ENCODE peak calls at places on chromosomes 1 and 21, in five cellular contexts. H is lung; Q is PC-3; V is CD8-positive, alpha-beta T cell; E is OCI-LY7. Y is an unnamed sample.

GRCh38 chr1:182196897-182197546 is 135.5 kb upstream of the ZNF648 start:
- DNase-seq in H (no peak), Q (no peak), V (no peak), E (no peak), Y (no peak)

GRCh38 chr1:174324493-174324892 is 123.3 kb upstream of the GPR52 start:
- DNase-seq in H (no peak), Q (no peak), V (no peak), E (no peak), Y (no peak)

GRCh38 chr21:28089599-28090421 is 902.9 kb downstream of the LTN1 start:
- DNase-seq in H (no peak), Q (peak), V (no peak), E (no peak), Y (no peak)

GRCh38 chr1:29258974-29259801 is 22.9 kb downstream of the PTPRU start:
- DNase-seq in H (no peak), Q (no peak), V (no peak), E (no peak), Y (no peak)

GRCh38 chr1:53919675-53920066 is 25.7 kb downstream of the DIO1 start:
- DNase-seq in H (no peak), Q (no peak), V (no peak), E (no peak), Y (peak)

GRCh38 chr1:166902279-166902678 is 26.2 kb upstream of the TADA1 start:
- DNase-seq in H (no peak), Q (peak), V (no peak), E (no peak), Y (peak)

GRCh38 chr21:42319368-42319767 is 4.2 kb upstream of the TFF3 start:
- DNase-seq in H (no peak), Q (no peak), V (no peak), E (peak), Y (no peak)

GRCh38 chr1:231861541-231862481 is 235.2 kb downstream of the DISC1 start:
- DNase-seq in H (no peak), Q (no peak), V (no peak), E (no peak), Y (peak)

GRCh38 chr21:42343963-42344510 is 6.8 kb downstream of the TFF2 start:
- DNase-seq in H (no peak), Q (no peak), V (no peak), E (no peak), Y (no peak)

GRCh38 chr1:2497891-2498290 is 21.8 kb downstream of the PLCH2 start:
- DNase-seq in H (no peak), Q (no peak), V (no peak), E (peak), Y (no peak)

GRCh38 chr1:32816676-32817158 is 441 bp downstream of the YARS1 start:
- DNase-seq in H (no peak), Q (peak), V (no peak), E (no peak), Y (peak)

GRCh38 chr1:243735457-243735856 is 114.6 kb downstream of the AKT3 start:
- DNase-seq in H (no peak), Q (no peak), V (no peak), E (no peak), Y (no peak)

GRCh38 chr1:46246548-46247432 is 773 bp upstream of the RAD54L start:
- DNase-seq in H (no peak), Q (peak), V (no peak), E (peak), Y (peak)

GRCh38 chr1:218430346-218430745 is 85.2 kb downstream of the TGFB2 start:
- DNase-seq in H (no peak), Q (no peak), V (no peak), E (no peak), Y (no peak)

GRCh38 chr21:35198004-35198403 is 148.9 kb upstream of the RUNX1 start:
- DNase-seq in H (no peak), Q (peak), V (no peak), E (no peak), Y (peak)

GRCh38 chr1:114093624-114094302 is 59.9 kb downstream of the SYT6 start:
- DNase-seq in H (no peak), Q (peak), V (no peak), E (peak), Y (peak)

GRCh38 chr1:175268720-175269119 is 76.1 kb upstream of the KIAA0040 start:
- DNase-seq in H (no peak), Q (peak), V (no peak), E (no peak), Y (no peak)

GRCh38 chr1:154014154-154014910 is 23.8 kb downstream of the RPS27 start:
- DNase-seq in H (no peak), Q (peak), V (no peak), E (no peak), Y (peak)

GRCh38 chr1:182173791-182174190 is 112.3 kb upstream of the ZNF648 start:
- DNase-seq in H (no peak), Q (no peak), V (no peak), E (no peak), Y (no peak)

GRCh38 chr1:72579629-72580028 is 297.3 kb upstream of the NEGR1 start:
- DNase-seq in H (no peak), Q (no peak), V (no peak), E (no peak), Y (no peak)

GRCh38 chr1:46480959-46481646 is 8.5 kb upstream of the DMBX1 start:
- DNase-seq in H (no peak), Q (peak), V (no peak), E (no peak), Y (no peak)

GRCh38 chr1:62436039-62436465 is 797 bp upstream of the USP1 start:
- DNase-seq in H (no peak), Q (no peak), V (peak), E (no peak), Y (no peak)

GRCh38 chr1:30721311-30722174 is 1.8 kb downstream of the MATN1 start:
- DNase-seq in H (no peak), Q (no peak), V (no peak), E (peak), Y (no peak)
- TF ChIP-seq CTCF in H (no peak), Q (no peak), V (no peak), E (peak), Y (peak)

DNA sequence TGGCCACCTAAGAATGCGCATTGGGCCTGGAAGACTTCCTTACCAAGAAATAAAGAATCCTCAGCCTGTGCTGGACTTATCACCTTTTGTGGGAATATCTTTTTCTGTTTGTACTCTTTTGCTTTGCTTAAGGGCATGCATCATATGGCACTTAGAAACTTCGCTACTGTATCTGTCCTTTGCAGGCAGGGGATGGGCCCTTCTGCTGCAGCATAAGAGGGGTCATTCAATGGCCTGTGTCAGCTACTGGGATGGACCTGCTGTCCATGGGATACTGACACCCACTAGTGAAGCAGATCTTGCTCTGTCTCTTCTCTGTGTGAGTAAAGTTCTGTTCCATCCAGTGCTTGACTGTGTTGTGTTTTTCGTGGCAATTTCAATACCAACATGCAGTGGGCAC is 239.0 kb upstream of the JUN start:
- DNase-seq in H (no peak), Q (no peak), V (no peak), E (no peak), Y (no peak)
- H3K27ac ChIP-seq in H (no peak), Q (no peak), V (no peak), E (no peak), Y (no peak)

GRCh38 chr1:8111560-8111959 is 85.5 kb upstream of the ERRFI1 start:
- DNase-seq in H (no peak), Q (peak), V (no peak), E (no peak), Y (no peak)

GRCh38 chr1:8112611-8113256 is 86.6 kb upstream of the ERRFI1 start:
- DNase-seq in H (no peak), Q (no peak), V (no peak), E (no peak), Y (no peak)

GRCh38 chr1:8115031-8115768 is 89.1 kb upstream of the ERRFI1 start:
- DNase-seq in H (no peak), Q (no peak), V (no peak), E (no peak), Y (no peak)

GRCh38 chr1:8115769-8116167 is 89.7 kb upstream of the ERRFI1 start:
- DNase-seq in H (no peak), Q (no peak), V (no peak), E (no peak), Y (no peak)

DNA sequence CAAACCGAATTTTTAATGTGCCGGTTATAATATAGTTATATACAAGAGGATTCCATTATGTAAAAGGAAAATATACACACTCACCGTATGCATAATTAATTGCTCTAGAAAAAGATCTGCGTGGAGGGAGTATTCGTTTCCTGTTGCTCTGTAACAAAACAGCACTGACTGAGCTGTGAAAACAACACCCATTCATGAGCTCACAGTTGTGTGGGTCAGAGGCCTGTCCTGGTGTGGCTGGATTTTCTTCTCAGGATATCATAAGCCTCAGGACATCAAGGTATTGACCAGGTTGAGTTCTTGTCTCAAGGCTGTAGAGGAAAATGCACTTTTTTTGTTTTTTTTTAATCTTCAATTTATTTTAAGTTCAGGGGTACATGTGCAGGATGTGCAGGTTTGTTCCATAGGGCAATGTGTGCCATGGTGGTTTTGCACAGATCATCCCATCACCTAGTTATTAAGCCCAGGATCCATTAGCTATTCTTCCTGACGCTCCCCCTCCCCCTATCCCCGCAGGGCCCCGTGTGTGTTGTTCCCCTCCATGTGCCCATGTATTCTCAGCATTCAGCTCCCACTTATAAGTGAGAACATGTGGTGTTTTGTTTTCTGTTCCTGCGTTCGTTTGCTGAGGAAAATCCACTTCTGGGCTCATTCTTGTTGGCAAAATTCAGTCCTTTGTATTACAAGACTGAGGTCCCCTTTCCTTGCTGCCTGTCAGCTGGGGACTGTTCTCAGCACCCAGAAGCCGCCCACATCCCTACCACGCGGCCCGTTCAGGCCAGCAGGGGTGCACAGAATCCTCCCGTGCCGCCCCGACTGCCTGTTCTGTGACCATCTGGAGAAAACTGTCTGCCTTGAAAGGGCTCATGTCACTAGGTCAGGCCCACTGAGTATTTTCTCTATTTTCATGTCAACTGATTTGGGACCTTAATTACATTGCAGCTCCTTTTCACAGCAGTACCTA is 87.4 kb upstream of the ERRFI1 start:
- DNase-seq in H (no peak), Q (no peak), V (no peak), E (no peak), Y (no peak)
- TF ChIP-seq CTCF in H (no peak), Q (no peak), V (no peak), E (no peak), Y (peak)

GRCh38 chr1:210291088-210291487 is 37.6 kb upstream of the HHAT start:
- DNase-seq in H (no peak), Q (no peak), V (no peak), E (no peak), Y (no peak)
- H3K27ac ChIP-seq in H (no peak), Q (no peak), V (no peak), E (no peak), Y (no peak)

DNA sequence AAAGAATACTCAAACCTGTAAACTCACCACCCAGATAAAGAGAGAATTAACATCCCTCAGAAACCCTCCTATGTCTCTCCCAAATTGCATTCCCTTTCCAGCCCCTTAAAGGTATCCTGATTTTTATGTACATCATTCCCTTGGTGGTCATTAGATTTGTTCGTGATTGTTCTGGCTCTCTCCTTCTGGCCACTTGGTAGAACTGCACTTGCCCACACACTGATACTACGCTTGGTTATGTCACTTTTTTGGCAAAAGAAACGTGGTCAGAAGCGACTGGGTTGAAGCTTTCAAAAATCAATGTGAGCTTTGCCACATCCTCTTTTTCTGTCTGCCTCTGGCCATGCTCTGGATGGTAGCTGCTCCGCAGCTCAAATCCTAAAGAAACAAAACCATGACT is 76.3 kb downstream of the KRTAP19-8 start:
- DNase-seq in H (no peak), Q (peak), V (no peak), E (no peak), Y (no peak)
- TF ChIP-seq CTCF in H (no peak), Q (peak), V (no peak), E (peak), Y (no peak)

Y was measured in brain microvascular endothelial cell.